ENCODE peak calls at places on chromosome 20, in nine cellular contexts. D is endothelial cell of umbilical vein, I is astrocyte of the cerebellum, H is heart right ventricle, W is IMR-90, S is WTC11, Y is progenitor cell of endocrine pancreas, C is mesothelial cell of epicardium, O is GM13976. A is an unnamed sample.

GRCh38 chr20:50689864-50690263 is 1.5 kb downstream of the RIPOR3 start:
- DNase-seq in D (no peak), I (no peak), H (no peak), W (no peak), S (no peak), Y (no peak), C (no peak), O (no peak), A (no peak)

GRCh38 chr20:38126146-38126912 is 38.7 kb downstream of the TGM2 start:
- DNase-seq in D (no peak), I (no peak), H (no peak), W (no peak), S (no peak), Y (no peak), C (no peak), O (no peak), A (no peak)

GRCh38 chr20:47768016-47768953 is 17.0 kb downstream of the SULF2 start:
- DNase-seq in D (no peak), I (no peak), H (peak), W (no peak), S (no peak), Y (no peak), C (no peak), O (no peak), A (no peak)

GRCh38 chr20:58995461-58996225 is 11.4 kb downstream of the CTSZ start:
- DNase-seq in D (no peak), I (no peak), H (no peak), W (no peak), S (no peak), Y (no peak), C (no peak), O (no peak), A (no peak)

GRCh38 chr20:2292711-2293110 is 3.1 kb upstream of the TGM3 start:
- DNase-seq in D (no peak), I (no peak), H (no peak), W (no peak), S (no peak), Y (no peak), C (no peak), O (no peak), A (no peak)

GRCh38 chr20:49420811-49421295 is 61.6 kb downstream of the KCNB1 start:
- DNase-seq in D (no peak), I (no peak), H (no peak), W (no peak), S (no peak), Y (no peak), C (no peak), O (no peak), A (no peak)

GRCh38 chr20:49809803-49810359 is 2.7 kb upstream of the SLC9A8 start:
- DNase-seq in D (no peak), I (no peak), H (no peak), W (no peak), S (no peak), Y (no peak), C (no peak), O (no peak), A (no peak)

GRCh38 chr20:19617256-19617655 is 140.8 kb upstream of the RIN2 start:
- DNase-seq in D (no peak), I (no peak), H (no peak), W (no peak), S (no peak), Y (no peak), C (no peak), O (no peak), A (no peak)

GRCh38 chr20:44714701-44715494 is at the start of gene CCN5:
- DNase-seq in D (peak), I (peak), H (peak), W (peak), S (no peak), Y (no peak), C (no peak), O (no peak), A (no peak)

GRCh38 chr20:38135641-38136420 is 29.2 kb downstream of the TGM2 start:
- DNase-seq in D (no peak), I (no peak), H (no peak), W (no peak), S (peak), Y (no peak), C (no peak), O (no peak), A (no peak)

GRCh38 chr20:44348168-44348659 is 7.3 kb upstream of the HNF4A start:
- DNase-seq in D (no peak), I (no peak), H (no peak), W (no peak), S (no peak), Y (no peak), C (no peak), O (no peak), A (no peak)

GRCh38 chr20:59821201-59821600 is 112.2 kb downstream of the SYCP2 start:
- DNase-seq in D (no peak), I (no peak), H (no peak), W (no peak), S (no peak), Y (no peak), C (no peak), O (peak), A (no peak)

GRCh38 chr20:1754306-1754705 is 96.7 kb upstream of the SIRPG start:
- DNase-seq in D (no peak), I (no peak), H (no peak), W (no peak), S (no peak), Y (no peak), C (no peak), O (no peak), A (no peak)

GRCh38 chr20:15857131-15857784 is 716.0 kb downstream of the KIF16B start:
- DNase-seq in D (no peak), I (no peak), H (no peak), W (no peak), S (no peak), Y (no peak), C (no peak), O (no peak), A (no peak)

GRCh38 chr20:64090165-64090564 is 6.0 kb upstream of the LKAAEAR1 start:
- DNase-seq in D (no peak), I (no peak), H (no peak), W (no peak), S (no peak), Y (no peak), C (no peak), O (no peak), A (no peak)

GRCh38 chr20:61815678-61816077 is 250.0 kb downstream of the TAF4 start:
- DNase-seq in D (no peak), I (no peak), H (no peak), W (no peak), S (no peak), Y (no peak), C (no peak), O (no peak), A (no peak)

GRCh38 chr20:12053348-12053747 is 135.7 kb downstream of the BTBD3 start:
- DNase-seq in D (peak), I (peak), H (no peak), W (peak), S (no peak), Y (no peak), C (no peak), O (no peak), A (no peak)

GRCh38 chr20:33976959-33977358 is 16.8 kb upstream of the RALY start:
- DNase-seq in D (no peak), I (no peak), H (no peak), W (no peak), S (no peak), Y (no peak), C (no peak), O (no peak), A (no peak)

GRCh38 chr20:62210496-62210855 is 9.6 kb downstream of the HRH3 start:
- DNase-seq in D (no peak), I (no peak), H (peak), W (no peak), S (no peak), Y (no peak), C (no peak), O (no peak), A (no peak)

GRCh38 chr20:48787861-48788375 is 39.9 kb downstream of the PREX1 start:
- DNase-seq in D (no peak), I (no peak), H (no peak), W (peak), S (no peak), Y (no peak), C (no peak), O (no peak), A (no peak)

GRCh38 chr20:18019068-18019467 is 38.6 kb downstream of the OVOL2 start:
- DNase-seq in D (no peak), I (no peak), H (no peak), W (peak), S (peak), Y (no peak), C (no peak), O (peak), A (no peak)

GRCh38 chr20:51531141-51531710 is 11.3 kb downstream of the NFATC2 start:
- DNase-seq in D (no peak), I (no peak), H (no peak), W (peak), S (no peak), Y (no peak), C (no peak), O (peak), A (no peak)

GRCh38 chr20:61220131-61220530 is 31.9 kb upstream of the CDH4 start:
- DNase-seq in D (no peak), I (no peak), H (no peak), W (no peak), S (no peak), Y (no peak), C (no peak), O (no peak), A (no peak)

GRCh38 chr20:48957521-48957920 is 36.0 kb downstream of the ARFGEF2 start:
- DNase-seq in D (peak), I (no peak), H (no peak), W (no peak), S (no peak), Y (no peak), C (no peak), O (no peak), A (no peak)

GRCh38 chr20:64079273-64080012 is at the start of gene RGS19:
- DNase-seq in D (peak), I (no peak), H (peak), W (peak), S (peak), Y (peak), C (peak), O (peak), A (peak)

GRCh38 chr20:33910056-33910455 is 83.7 kb upstream of the RALY start:
- DNase-seq in D (peak), I (peak), H (no peak), W (peak), S (no peak), Y (no peak), C (no peak), O (no peak), A (no peak)

GRCh38 chr20:63335711-63336110 is 25.4 kb downstream of the CHRNA4 start:
- DNase-seq in D (no peak), I (no peak), H (no peak), W (no peak), S (no peak), Y (no peak), C (no peak), O (no peak), A (no peak)

GRCh38 chr20:63253438-63254236 is 626 bp downstream of the NKAIN4 start:
- DNase-seq in D (no peak), I (no peak), H (no peak), W (no peak), S (peak), Y (no peak), C (no peak), O (no peak), A (peak)

GRCh38 chr20:62219992-62220665 is at the start of gene HRH3:
- DNase-seq in D (no peak), I (no peak), H (peak), W (no peak), S (peak), Y (peak), C (peak), O (peak), A (peak)

GRCh38 chr20:58691773-58692578 is 624 bp upstream of the NPEPL1 start:
- DNase-seq in D (no peak), I (no peak), H (peak), W (no peak), S (no peak), Y (no peak), C (no peak), O (no peak), A (no peak)

GRCh38 chr20:7113577-7114466 is 346.3 kb downstream of the BMP2 start:
- DNase-seq in D (peak), I (peak), H (peak), W (peak), S (peak), Y (no peak), C (peak), O (no peak), A (peak)
- TF ChIP-seq CTCF in D (peak), I (peak), H (peak), W (peak), S (no peak), Y (peak), C (no peak), O (no peak), A (peak)

GRCh38 chr20:35542990-35543389 is 1.1 kb downstream of the ERGIC3 start:
- DNase-seq in D (no peak), I (no peak), H (no peak), W (no peak), S (no peak), Y (no peak), C (no peak), O (no peak), A (no peak)

GRCh38 chr20:35539756-35540212 is 2.1 kb upstream of the ERGIC3 start:
- DNase-seq in D (no peak), I (no peak), H (no peak), W (no peak), S (peak), Y (peak), C (peak), O (peak), A (peak)

GRCh38 chr20:35541118-35541782 is 628 bp upstream of the ERGIC3 start:
- DNase-seq in D (no peak), I (no peak), H (no peak), W (no peak), S (no peak), Y (no peak), C (no peak), O (no peak), A (no peak)

GRCh38 chr20:35544436-35544835 is 2.6 kb downstream of the ERGIC3 start:
- DNase-seq in D (no peak), I (no peak), H (no peak), W (no peak), S (no peak), Y (no peak), C (no peak), O (no peak), A (no peak)

GRCh38 chr20:35541783-35542662 is at the start of gene ERGIC3:
- DNase-seq in D (peak), I (peak), H (peak), W (peak), S (peak), Y (peak), C (peak), O (peak), A (peak)
- TF ChIP-seq CTCF in D (no peak), I (no peak), H (no peak), W (no peak), S (no peak), Y (peak), C (no peak), O (no peak), A (no peak)

GRCh38 chr20:41951615-41952014 is 333.4 kb upstream of the CHD6 start:
- DNase-seq in D (no peak), I (no peak), H (no peak), W (no peak), S (no peak), Y (no peak), C (no peak), O (no peak), A (no peak)

GRCh38 chr20:41960166-41960565 is 342.0 kb upstream of the CHD6 start:
- DNase-seq in D (no peak), I (no peak), H (no peak), W (no peak), S (no peak), Y (no peak), C (no peak), O (no peak), A (no peak)

GRCh38 chr20:41958391-41958790 is 340.2 kb upstream of the CHD6 start:
- DNase-seq in D (no peak), I (no peak), H (no peak), W (no peak), S (no peak), Y (no peak), C (no peak), O (no peak), A (no peak)

DNA sequence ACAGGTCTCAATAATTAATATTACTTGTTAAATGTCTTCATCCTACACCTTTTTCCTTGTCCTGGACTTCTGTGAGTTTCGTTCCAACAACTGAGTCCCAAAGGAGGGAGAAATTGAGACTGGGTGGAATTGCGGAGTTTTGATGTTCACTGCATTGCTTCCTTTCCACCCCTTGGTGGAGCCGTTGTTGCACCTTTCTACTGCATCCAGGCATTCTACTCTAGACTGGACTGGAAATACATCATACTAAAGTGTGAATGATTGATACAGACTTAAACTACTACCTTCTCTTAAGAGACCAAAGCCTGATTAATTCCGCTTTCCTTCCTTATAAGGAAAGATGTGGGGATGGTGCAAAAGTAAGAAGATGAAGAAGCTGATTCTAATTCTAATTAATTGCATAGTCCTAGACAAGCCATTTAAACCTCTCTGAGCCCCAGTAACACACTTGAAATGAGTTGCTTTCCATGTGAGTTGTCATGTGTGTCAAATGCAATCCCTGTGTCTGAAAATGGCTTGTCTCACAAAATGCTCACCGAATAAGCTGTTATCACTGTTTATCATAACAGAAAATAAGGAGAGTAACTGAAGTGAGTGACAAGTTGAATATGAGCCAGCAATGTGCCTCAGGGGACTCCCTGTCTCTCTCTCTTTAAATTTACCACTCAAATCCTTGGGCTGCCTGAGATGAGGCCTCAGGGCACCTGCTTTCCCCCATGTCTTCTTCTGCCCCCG is 338.3 kb upstream of the CHD6 start:
- DNase-seq in D (peak), I (no peak), H (no peak), W (no peak), S (peak), Y (no peak), C (no peak), O (no peak), A (no peak)
- TF ChIP-seq CTCF in D (peak), I (no peak), H (peak), W (peak), S (peak), Y (peak), C (no peak), O (no peak), A (peak)

GRCh38 chr20:35698298-35699126 is 640 bp downstream of the NFS1 start:
- DNase-seq in D (peak), I (no peak), H (no peak), W (no peak), S (no peak), Y (no peak), C (no peak), O (no peak), A (no peak)
- TF ChIP-seq CTCF in D (no peak), I (no peak), H (no peak), W (no peak), S (no peak), Y (no peak), C (no peak), O (no peak), A (no peak)

GRCh38 chr20:21238818-21239530 is 64.2 kb upstream of the XRN2 start:
- DNase-seq in D (no peak), I (no peak), H (no peak), W (no peak), S (no peak), Y (no peak), C (no peak), O (no peak), A (no peak)

GRCh38 chr20:21241400-21241799 is 61.7 kb upstream of the XRN2 start:
- DNase-seq in D (no peak), I (no peak), H (no peak), W (no peak), S (no peak), Y (no peak), C (no peak), O (no peak), A (no peak)

GRCh38 chr20:21238400-21238799 is 64.7 kb upstream of the XRN2 start:
- DNase-seq in D (no peak), I (no peak), H (peak), W (no peak), S (no peak), Y (no peak), C (no peak), O (no peak), A (no peak)

GRCh38 chr20:21237956-21238355 is 65.2 kb upstream of the XRN2 start:
- DNase-seq in D (no peak), I (no peak), H (no peak), W (peak), S (no peak), Y (no peak), C (no peak), O (no peak), A (no peak)

GRCh38 chr20:21240394-21240793 is 62.7 kb upstream of the XRN2 start:
- DNase-seq in D (no peak), I (no peak), H (no peak), W (no peak), S (peak), Y (no peak), C (no peak), O (no peak), A (no peak)
- TF ChIP-seq CTCF in D (no peak), I (no peak), H (no peak), W (no peak), S (no peak), Y (peak), C (no peak), O (no peak), A (no peak)

GRCh38 chr20:35768731-35769664 is 2.8 kb upstream of the PHF20 start:
- DNase-seq in D (peak), I (peak), H (peak), W (peak), S (peak), Y (no peak), C (no peak), O (peak), A (peak)

GRCh38 chr20:35772563-35773058 is 796 bp downstream of the PHF20 start:
- DNase-seq in D (no peak), I (no peak), H (no peak), W (no peak), S (no peak), Y (no peak), C (no peak), O (no peak), A (no peak)

GRCh38 chr20:35771367-35771688 is 487 bp upstream of the PHF20 start:
- DNase-seq in D (no peak), I (no peak), H (no peak), W (no peak), S (no peak), Y (no peak), C (no peak), O (no peak), A (no peak)

GRCh38 chr20:35773154-35773751 is 1.4 kb downstream of the PHF20 start:
- DNase-seq in D (peak), I (no peak), H (no peak), W (peak), S (no peak), Y (no peak), C (no peak), O (peak), A (no peak)

GRCh38 chr20:35771689-35772562 is at the start of gene PHF20:
- DNase-seq in D (peak), I (peak), H (peak), W (peak), S (peak), Y (peak), C (peak), O (peak), A (peak)
- TF ChIP-seq CTCF in D (no peak), I (no peak), H (no peak), W (no peak), S (no peak), Y (no peak), C (no peak), O (no peak), A (no peak)

GRCh38 chr20:36845288-36845969 is 30.5 kb upstream of the TLDC2 start:
- DNase-seq in D (no peak), I (no peak), H (peak), W (no peak), S (no peak), Y (no peak), C (no peak), O (no peak), A (no peak)
- TF ChIP-seq CTCF in D (no peak), I (no peak), H (no peak), W (no peak), S (no peak), Y (no peak), C (no peak), O (no peak), A (no peak)